ENCODE peak calls at places on chromosomes 12 and 14, in five cellular contexts. I, U, Z, E and R are unnamed samples.
A peak's percentile ranks its signal among the peaks of the same experiment; 100 is the strongest.

GRCh38 chr12:113196996-113197395 is 11.5 kb downstream of the RITA1 start:
- DNase-seq in U (peak; percentile 63), Z (peak; percentile 76), I (peak; percentile 69), E (peak; percentile 81), R (peak; percentile 91)

GRCh38 chr14:61433169-61433568 is 111.8 kb downstream of the PRKCH start:
- DNase-seq in Z (no peak), U (no peak), E (no peak), I (no peak), R (no peak)

GRCh38 chr12:14394317-14395058 is 29.0 kb downstream of the ATF7IP start:
- DNase-seq in I (peak; percentile 82), Z (peak; percentile 27), E (peak; percentile 56), U (peak; percentile 73), R (no peak)

GRCh38 chr14:74941676-74942097 is 13.7 kb downstream of the PGF start:
- DNase-seq in E (no peak), I (peak; percentile 61), U (no peak), Z (peak; percentile 68), R (no peak)

GRCh38 chr12:95177201-95177768 is 40.0 kb downstream of the FGD6 start:
- DNase-seq in I (no peak), Z (no peak), E (no peak), U (no peak), R (no peak)

GRCh38 chr14:69535230-69535848 is 39.3 kb downstream of the CCDC177 start:
- DNase-seq in E (peak; percentile 34), I (no peak), Z (no peak), U (peak; percentile 87), R (peak; percentile 91)

GRCh38 chr12:127881371-127882140 is 385.4 kb upstream of the TMEM132C start:
- DNase-seq in E (no peak), U (no peak), I (no peak), Z (no peak), R (no peak)

GRCh38 chr14:65788876-65789859 is 376.6 kb downstream of the FUT8 start:
- DNase-seq in Z (no peak), U (no peak), E (no peak), I (no peak), R (no peak)

GRCh38 chr12:122204829-122205589 is 1.5 kb downstream of the B3GNT4 start:
- DNase-seq in E (no peak), I (no peak), Z (no peak), U (no peak), R (peak; percentile 77)

GRCh38 chr14:36167431-36167830 is 9.1 kb downstream of the PTCSC3 start:
- DNase-seq in Z (no peak), E (no peak), U (peak; percentile 50), I (no peak), R (no peak)

GRCh38 chr12:108611884-108612415 is 14.1 kb upstream of the TMEM119 start:
- DNase-seq in U (peak; percentile 68), Z (no peak), I (peak; percentile 45), E (no peak), R (peak; percentile 93)

GRCh38 chr12:70290126-70290525 is 46.9 kb downstream of the CNOT2 start:
- DNase-seq in Z (no peak), U (peak; percentile 4), E (no peak), I (no peak), R (no peak)

GRCh38 chr14:20830831-20831230 is 28.2 kb upstream of the RNASE1 start:
- DNase-seq in E (no peak), I (no peak), U (no peak), Z (no peak), R (no peak)

GRCh38 chr12:123120452-123121166 is 30.3 kb downstream of the PITPNM2 start:
- DNase-seq in Z (no peak), U (no peak), I (peak; percentile 76), E (no peak), R (peak; percentile 46)

GRCh38 chr14:105398726-105399440 is 545 bp downstream of the TEX22 start:
- DNase-seq in Z (no peak), E (no peak), U (no peak), I (no peak), R (no peak)

GRCh38 chr14:72961579-72962335 is 35.5 kb downstream of the DCAF4 start:
- DNase-seq in I (no peak), U (no peak), E (no peak), Z (no peak), R (no peak)

GRCh38 chr14:51298895-51299294 is 58.8 kb downstream of the TMX1 start:
- DNase-seq in I (peak; percentile 1), Z (no peak), E (no peak), U (no peak), R (no peak)

GRCh38 chr12:23834076-23834475 is 115.4 kb downstream of the SOX5 start:
- DNase-seq in E (no peak), I (no peak), Z (no peak), U (no peak), R (no peak)

GRCh38 chr12:4270670-4271432 is 2.7 kb upstream of the CCND2 start:
- DNase-seq in E (peak; percentile 40), U (peak; percentile 74), Z (peak; percentile 66), I (peak; percentile 60), R (peak; percentile 92)
- H3K9me3 ChIP-seq in E (no peaks in the 10 kb centered on the region), U (no peaks in the 10 kb centered on the region), Z (no peaks in the 10 kb centered on the region), I (no peaks in the 10 kb centered on the region), R (no peaks in the 10 kb centered on the region)

GRCh38 chr12:124147030-124147429 is 147.9 kb upstream of the RFLNA start:
- DNase-seq in E (no peak), I (no peak), U (no peak), Z (no peak), R (no peak)

GRCh38 chr12:124148481-124148880 is 146.4 kb upstream of the RFLNA start:
- DNase-seq in U (no peak), I (no peak), E (no peak), Z (no peak), R (no peak)

GRCh38 chr12:124150176-124150575 is 144.7 kb upstream of the RFLNA start:
- DNase-seq in I (no peak), E (no peak), U (no peak), Z (no peak), R (no peak)

GRCh38 chr12:124149287-124149686 is 145.6 kb upstream of the RFLNA start:
- DNase-seq in U (no peak), Z (no peak), E (no peak), I (no peak), R (no peak)

GRCh38 chr12:124147579-124147978 is 147.3 kb upstream of the RFLNA start:
- DNase-seq in Z (no peak), U (no peak), I (no peak), E (no peak), R (no peak)
- H3K9me3 ChIP-seq in Z (no peaks in the 10 kb centered on the region), U (no peaks in the 10 kb centered on the region), I (peaks cover 1% of the 10 kb centered on the region), E (no peaks in the 10 kb centered on the region), R (peaks cover 29% of the 10 kb centered on the region)

DNA sequence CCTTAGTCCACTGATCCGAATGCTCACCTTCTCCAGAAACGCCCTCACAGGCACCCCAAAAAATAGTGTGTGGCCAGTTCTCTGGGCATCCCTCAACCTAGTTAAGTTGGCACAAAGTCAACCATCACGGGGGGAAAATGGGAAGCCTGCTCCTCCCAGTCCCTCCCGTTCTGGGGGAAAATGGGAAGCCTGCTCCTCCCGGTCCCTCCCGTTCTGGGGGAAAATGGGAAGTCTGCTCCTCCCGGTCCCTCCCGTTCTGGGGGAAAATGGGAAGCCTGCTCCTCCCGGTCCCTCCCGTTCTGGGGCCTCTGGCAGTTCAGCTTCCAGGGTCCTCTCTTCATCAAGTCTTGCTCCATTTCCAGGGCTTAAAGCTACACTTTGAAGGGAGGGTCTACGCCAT is 106.1 kb downstream of the RIMBP2 start:
- DNase-seq in Z (no peak), I (no peak), U (no peak), E (no peak), R (peak; percentile 37)
- H3K9me3 ChIP-seq in Z (no peaks in the 10 kb centered on the region), I (no peaks in the 10 kb centered on the region), U (no peaks in the 10 kb centered on the region), E (no peaks in the 10 kb centered on the region), R (no peaks in the 10 kb centered on the region)

GRCh38 chr14:83975435-83976222 is 1554.3 kb upstream of the FLRT2 start:
- DNase-seq in U (no peak), E (peak; percentile 93), Z (peak; percentile 47), I (no peak), R (peak; percentile 71)
- H3K9me3 ChIP-seq in U (no peaks in the 10 kb centered on the region), E (no peaks in the 10 kb centered on the region), Z (no peaks in the 10 kb centered on the region), I (peaks cover 4% of the 10 kb centered on the region), R (no peaks in the 10 kb centered on the region)

GRCh38 chr12:133180669-133181068 is 626 bp upstream of the ZNF268 start:
- DNase-seq in U (no peak), I (no peak), Z (no peak), E (no peak), R (no peak)

GRCh38 chr12:133181238-133181959 is at the start of gene ZNF268:
- DNase-seq in I (peak; percentile 88), E (peak; percentile 93), Z (peak; percentile 93), U (peak; percentile 98), R (peak; percentile 99)
- H3K9me3 ChIP-seq in I (peaks cover 45% of the 10 kb centered on the region), E (no peaks in the 10 kb centered on the region), Z (peaks cover 24% of the 10 kb centered on the region), U (peaks cover 32% of the 10 kb centered on the region), R (peaks cover 86% of the 10 kb centered on the region)

DNA sequence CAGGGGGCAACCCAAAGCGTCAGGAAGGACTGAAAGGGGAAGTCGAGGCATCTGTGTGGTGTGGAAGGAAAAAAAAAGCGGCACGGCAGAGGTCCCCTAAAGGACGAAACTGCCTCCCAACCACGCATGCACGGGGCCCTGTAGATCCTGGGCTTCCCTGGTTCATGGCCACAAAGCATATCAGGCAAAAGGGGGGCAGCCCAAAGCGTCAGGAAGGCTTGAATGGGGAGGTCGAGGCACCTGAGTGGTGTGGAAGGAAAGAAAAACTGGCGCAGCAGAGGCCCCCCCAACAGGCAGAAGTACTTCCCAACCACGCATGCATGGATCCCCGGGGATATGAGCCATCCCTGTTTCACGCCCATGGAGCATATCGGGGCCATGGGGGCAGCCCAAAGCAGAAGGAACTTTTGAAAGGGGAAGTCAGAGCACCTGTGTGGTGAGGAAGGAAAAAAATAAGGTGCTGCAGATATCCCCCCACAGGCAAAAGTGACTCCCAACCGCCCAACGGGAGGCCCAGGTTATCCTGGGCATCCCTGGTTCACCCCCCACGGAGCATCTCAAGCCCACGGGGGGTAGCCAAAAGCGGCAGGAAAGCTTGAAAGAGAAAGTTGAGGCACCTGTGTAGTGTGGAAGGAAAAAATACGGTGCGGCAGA is 581.2 kb downstream of the ALG10 start:
- DNase-seq in U (no peak), E (no peak), I (no peak), Z (no peak), R (no peak)
- H3K9me3 ChIP-seq in U (no peaks in the 10 kb centered on the region), E (no peaks in the 10 kb centered on the region), I (peaks cover 94% of the 10 kb centered on the region), Z (peaks cover 6% of the 10 kb centered on the region), R (peaks cover 36% of the 10 kb centered on the region)

GRCh38 chr14:26873556-26873955 is 275.7 kb upstream of the NOVA1 start:
- DNase-seq in U (no peak), Z (no peak), I (no peak), E (no peak), R (no peak)
- H3K9me3 ChIP-seq in U (no peaks in the 10 kb centered on the region), Z (no peaks in the 10 kb centered on the region), I (no peaks in the 10 kb centered on the region), E (no peaks in the 10 kb centered on the region), R (no peaks in the 10 kb centered on the region)